ENCODE peak calls at places on chromosomes 3 and 15, in eight cellular contexts. D is astrocyte; S is GM23338; W is uterus; K is A549; Z is CD8-positive, alpha-beta memory T cell; I is MM.1S; T is cardiac muscle cell. A is an unnamed sample.
A peak's percentile ranks its signal among the peaks of the same experiment; 100 is the strongest.

GRCh38 chr15:66842710-66843441 is 140.8 kb downstream of the SMAD6 start:
- DNase-seq in D (peak; percentile 52), S (peak; percentile 47), W (peak; percentile 77), K (peak; percentile 81), Z (no peak), I (no peak), T (peak; percentile 85), A (peak; percentile 72)

GRCh38 chr3:149120051-149120972 is 9.1 kb upstream of the HPS3 start:
- DNase-seq in D (peak; percentile 45), S (peak; percentile 83), W (no peak), K (peak; percentile 73), Z (no peak), I (peak; percentile 82), T (peak; percentile 82), A (no peak)

GRCh38 chr3:104101736-104102135 is 1265.0 kb upstream of the ALCAM start:
- DNase-seq in D (peak; percentile 4), S (no peak), W (no peak), K (no peak), Z (no peak), I (no peak), T (no peak), A (no peak)

GRCh38 chr15:65336767-65337435 is 32.4 kb downstream of the RNU5B-1 start:
- DNase-seq in D (no peak), S (no peak), W (no peak), K (no peak), Z (no peak), I (no peak), T (no peak), A (no peak)

GRCh38 chr15:62742409-62743171 is 300.0 kb upstream of the TPM1 start:
- DNase-seq in D (peak; percentile 76), S (peak; percentile 84), W (peak; percentile 82), K (peak; percentile 70), Z (no peak), I (peak; percentile 49), T (peak; percentile 93), A (peak; percentile 71)

GRCh38 chr15:68375716-68376220 is 56.2 kb downstream of the ITGA11 start:
- DNase-seq in D (no peak), S (no peak), W (peak; percentile 11), K (no peak), Z (no peak), I (no peak), T (no peak), A (no peak)

GRCh38 chr3:168914662-168915061 is 748.9 kb downstream of the MECOM start:
- DNase-seq in D (peak; percentile 69), S (peak; percentile 19), W (no peak), K (no peak), Z (no peak), I (no peak), T (peak; percentile 3), A (no peak)

GRCh38 chr15:89556413-89557262 is 18.6 kb upstream of the TICRR start:
- DNase-seq in D (peak; percentile 36), S (peak; percentile 94), W (peak; percentile 36), K (peak; percentile 72), Z (peak; percentile 14), I (peak; percentile 52), T (peak; percentile 85), A (peak; percentile 81)

GRCh38 chr15:88479169-88479568 is 11.7 kb downstream of the MRPS11 start:
- DNase-seq in D (no peak), S (no peak), W (no peak), K (no peak), Z (no peak), I (no peak), T (no peak), A (no peak)

GRCh38 chr3:132038198-132038825 is 3.5 kb upstream of the CPNE4 start:
- DNase-seq in D (no peak), S (peak; percentile 73), W (no peak), K (peak; percentile 10), Z (no peak), I (peak; percentile 46), T (peak; percentile 44), A (no peak)

DNA sequence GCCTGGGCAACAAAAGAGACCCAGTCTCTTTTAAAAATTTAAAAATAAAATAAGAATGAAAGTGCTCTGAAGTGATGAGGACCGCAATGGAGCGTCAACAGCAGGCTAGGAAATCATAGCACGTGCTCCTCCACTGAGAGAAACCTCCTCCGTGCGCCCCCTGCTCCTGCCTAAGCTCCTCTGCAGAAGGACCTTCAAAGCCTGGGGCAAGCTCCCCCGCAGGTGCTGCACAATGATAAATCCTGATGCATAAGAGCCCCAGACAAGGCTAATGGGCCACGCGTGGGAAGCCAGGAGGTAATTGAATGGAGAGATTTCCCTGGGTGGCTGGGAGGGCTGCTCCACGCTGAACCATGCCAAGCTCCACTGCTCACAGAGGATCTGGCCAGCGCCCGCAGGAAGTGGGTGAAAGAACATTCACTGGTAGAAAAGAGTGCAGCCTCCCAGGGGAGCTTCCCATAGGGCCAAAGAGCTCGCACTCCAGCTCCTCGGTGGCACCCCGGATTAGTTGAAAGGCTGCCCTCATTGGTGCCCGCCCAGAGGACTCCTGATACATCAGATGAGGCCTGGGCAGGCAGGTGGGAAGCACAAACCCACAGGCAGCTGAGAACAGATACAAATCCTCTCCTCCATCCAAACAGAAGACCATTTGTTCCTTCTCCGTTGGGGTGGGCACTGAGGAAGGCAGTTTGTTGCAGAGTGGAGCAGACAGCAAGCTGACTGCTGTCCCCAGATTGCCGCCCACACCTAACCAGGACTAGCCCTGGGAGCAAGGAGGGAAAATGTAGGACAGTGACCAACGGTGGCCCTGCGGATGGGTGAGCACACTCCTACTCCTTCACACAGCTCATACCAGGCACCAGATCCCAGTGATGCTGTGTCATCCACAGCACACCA is 52.5 kb downstream of the CPN2 start:
- DNase-seq in D (no peak), S (no peak), W (no peak), K (no peak), Z (no peak), I (no peak), T (no peak), A (peak; percentile 28)
- H3K4me1 ChIP-seq in D (peaks cover 12% of the 10 kb centered on the region), S (peaks cover 35% of the 10 kb centered on the region), W (no peaks in the 10 kb centered on the region), K (peaks cover 17% of the 10 kb centered on the region), Z (peaks cover 5% of the 10 kb centered on the region), I (no peaks in the 10 kb centered on the region), T (peaks cover 16% of the 10 kb centered on the region), A (peaks cover 3% of the 10 kb centered on the region)

DNA sequence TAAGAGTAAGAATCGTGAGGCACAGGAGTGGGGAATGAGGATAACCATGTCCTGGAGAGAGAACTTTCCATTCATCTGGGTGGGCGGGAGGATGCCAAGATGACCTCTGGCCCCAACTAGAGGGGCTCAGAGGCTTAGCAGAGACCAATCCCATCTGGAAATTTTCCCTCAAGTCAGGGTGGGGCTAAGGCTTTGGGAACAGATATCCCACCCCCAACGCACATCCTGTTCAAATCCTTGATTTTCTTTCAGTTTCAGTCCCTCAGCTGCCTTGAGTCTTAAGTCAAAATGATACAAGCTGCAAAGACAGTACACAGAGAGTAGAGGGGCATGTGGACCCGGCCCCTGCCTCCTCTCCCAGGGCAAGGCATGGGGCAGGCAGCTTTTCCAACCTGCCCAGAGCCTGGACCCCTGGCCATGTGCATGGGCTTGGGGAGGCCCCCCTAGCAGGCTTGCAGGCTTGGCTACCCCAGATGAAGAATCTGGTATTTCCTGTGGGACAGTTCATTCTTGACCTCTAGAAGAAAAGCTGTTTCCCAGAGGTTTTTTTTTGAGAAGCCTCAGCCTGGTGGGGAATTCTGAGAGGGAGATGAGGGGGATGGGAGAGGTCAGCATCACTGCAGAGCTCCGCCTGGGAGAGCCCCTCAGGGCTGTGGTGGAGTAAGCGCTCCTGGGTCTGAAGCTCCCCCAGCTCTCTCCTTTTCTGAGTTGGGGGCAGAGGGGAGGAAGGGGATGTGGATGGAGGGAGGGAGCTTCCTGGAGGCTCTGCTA is 109.7 kb upstream of the HACD2 start:
- DNase-seq in D (peak; percentile 36), S (peak; percentile 12), W (no peak), K (no peak), Z (no peak), I (no peak), T (peak; percentile 23), A (no peak)
- H3K4me1 ChIP-seq in D (peaks cover 46% of the 10 kb centered on the region), S (no peaks in the 10 kb centered on the region), W (peaks cover 26% of the 10 kb centered on the region), K (no peaks in the 10 kb centered on the region), Z (no peaks in the 10 kb centered on the region), I (peaks cover 7% of the 10 kb centered on the region), T (peaks cover 45% of the 10 kb centered on the region), A (peaks cover 33% of the 10 kb centered on the region)

GRCh38 chr3:4848176-4848575 is 131.1 kb upstream of the BHLHE40 start:
- DNase-seq in D (no peak), S (no peak), W (no peak), K (no peak), Z (no peak), I (no peak), T (no peak), A (no peak)
- H3K4me1 ChIP-seq in D (peaks cover 2% of the 10 kb centered on the region), S (peaks cover 7% of the 10 kb centered on the region), W (no peaks in the 10 kb centered on the region), K (no peaks in the 10 kb centered on the region), Z (peaks cover 87% of the 10 kb centered on the region), I (peaks cover 20% of the 10 kb centered on the region), T (peaks cover 19% of the 10 kb centered on the region), A (peaks cover 12% of the 10 kb centered on the region)

GRCh38 chr3:11631822-11632221 is 11.9 kb downstream of the VGLL4 start:
- DNase-seq in D (peak; percentile 46), S (no peak), W (no peak), K (no peak), Z (no peak), I (no peak), T (no peak), A (no peak)

GRCh38 chr3:11627612-11628011 is 16.1 kb downstream of the VGLL4 start:
- DNase-seq in D (no peak), S (no peak), W (no peak), K (no peak), Z (no peak), I (no peak), T (no peak), A (no peak)

GRCh38 chr3:11632564-11632963 is 11.2 kb downstream of the VGLL4 start:
- DNase-seq in D (no peak), S (no peak), W (no peak), K (no peak), Z (no peak), I (no peak), T (no peak), A (no peak)

GRCh38 chr3:11632966-11633365 is 10.7 kb downstream of the VGLL4 start:
- DNase-seq in D (no peak), S (no peak), W (no peak), K (no peak), Z (no peak), I (no peak), T (no peak), A (no peak)

GRCh38 chr3:11629716-11630115 is 14.0 kb downstream of the VGLL4 start:
- DNase-seq in D (peak; percentile 95), S (no peak), W (no peak), K (no peak), Z (no peak), I (no peak), T (no peak), A (no peak)
- H3K4me1 ChIP-seq in D (peaks cover 10% of the 10 kb centered on the region), S (peaks cover 18% of the 10 kb centered on the region), W (peaks cover 20% of the 10 kb centered on the region), K (no peaks in the 10 kb centered on the region), Z (peaks cover 40% of the 10 kb centered on the region), I (no peaks in the 10 kb centered on the region), T (peaks cover 30% of the 10 kb centered on the region), A (peaks cover 40% of the 10 kb centered on the region)